ENCODE peak calls at places on chromosomes 16 and 17, in five cellular contexts. T is HL-60, M is lung, F is cardiac muscle cell, Q is omental fat pad. B is an unnamed sample.

GRCh38 chr17:61468263-61468907 is 16.2 kb downstream of the TBX4 start:
- DNase-seq in T (no peak), M (no peak), F (no peak), Q (no peak), B (no peak)

GRCh38 chr16:81127051-81127450 is 30.9 kb upstream of the GCSH start:
- DNase-seq in T (no peak), M (no peak), F (no peak), Q (no peak), B (no peak)

GRCh38 chr17:77869665-77870132 is 88.8 kb upstream of the TNRC6C start:
- DNase-seq in T (peak), M (peak), F (no peak), Q (no peak), B (peak)

GRCh38 chr17:67390646-67391480 is 13.8 kb downstream of the PITPNC1 start:
- DNase-seq in T (no peak), M (peak), F (no peak), Q (no peak), B (peak)

GRCh38 chr17:15456972-15457722 is 10.3 kb downstream of the CDRT4 start:
- DNase-seq in T (no peak), M (peak), F (no peak), Q (no peak), B (no peak)

GRCh38 chr17:59488805-59489204 is 76.6 kb upstream of the DHX40 start:
- DNase-seq in T (no peak), M (no peak), F (no peak), Q (no peak), B (no peak)

GRCh38 chr16:88700636-88701482 is 5.3 kb downstream of the RNF166 start:
- DNase-seq in T (peak), M (peak), F (no peak), Q (peak), B (peak)

GRCh38 chr17:77909816-77910215 is 48.7 kb upstream of the TNRC6C start:
- DNase-seq in T (no peak), M (no peak), F (no peak), Q (no peak), B (no peak)

GRCh38 chr16:85321856-85322271 is 209.6 kb upstream of the CIBAR2 start:
- DNase-seq in T (no peak), M (peak), F (no peak), Q (peak), B (no peak)

GRCh38 chr16:81645303-81645702 is 133.8 kb upstream of the PLCG2 start:
- DNase-seq in T (no peak), M (peak), F (peak), Q (no peak), B (no peak)

GRCh38 chr16:75653926-75654325 is 6.4 kb downstream of the TERF2IP start:
- DNase-seq in T (no peak), M (no peak), F (no peak), Q (no peak), B (no peak)

GRCh38 chr16:85641776-85642176 is 28.7 kb downstream of the GSE1 start:
- DNase-seq in T (no peak), M (no peak), F (no peak), Q (no peak), B (no peak)

GRCh38 chr17:9959377-9959981 is 54.4 kb upstream of the RCVRN start:
- DNase-seq in T (peak), M (no peak), F (peak), Q (no peak), B (peak)

GRCh38 chr17:74243013-74243755 is 29.8 kb downstream of the TTYH2 start:
- DNase-seq in T (no peak), M (no peak), F (no peak), Q (no peak), B (no peak)

GRCh38 chr17:20259668-20260067 is 207.7 kb downstream of the LGALS9B start:
- DNase-seq in T (no peak), M (no peak), F (no peak), Q (no peak), B (no peak)

GRCh38 chr17:42913981-42914617 is 13.5 kb downstream of the G6PC1 start:
- DNase-seq in T (no peak), M (no peak), F (no peak), Q (no peak), B (no peak)

GRCh38 chr16:56317998-56318912 is 107.1 kb downstream of the AMFR start:
- DNase-seq in T (peak), M (peak), F (peak), Q (peak), B (peak)

GRCh38 chr16:17467923-17468540 is 2.7 kb downstream of the XYLT1 start:
- DNase-seq in T (peak), M (no peak), F (peak), Q (no peak), B (peak)

GRCh38 chr16:57894390-57895080 is 76.4 kb downstream of the CNGB1 start:
- DNase-seq in T (no peak), M (no peak), F (no peak), Q (no peak), B (no peak)

GRCh38 chr17:18186271-18186982 is 2.8 kb downstream of the ALKBH5 start:
- DNase-seq in T (no peak), M (no peak), F (no peak), Q (no peak), B (no peak)

GRCh38 chr17:67025216-67025792 is 19.1 kb upstream of the CACNG1 start:
- DNase-seq in T (no peak), M (peak), F (no peak), Q (no peak), B (no peak)

GRCh38 chr17:67491009-67491677 is 114.1 kb downstream of the PITPNC1 start:
- DNase-seq in T (peak), M (peak), F (no peak), Q (peak), B (no peak)

GRCh38 chr17:35866356-35866950 is 2.2 kb downstream of the HEATR9 start:
- DNase-seq in T (peak), M (no peak), F (no peak), Q (no peak), B (no peak)

GRCh38 chr17:43366809-43367587 is 31.8 kb upstream of the ARL4D start:
- DNase-seq in T (no peak), M (no peak), F (no peak), Q (no peak), B (peak)

GRCh38 chr16:49276646-49277385 is 4.8 kb downstream of the CBLN1 start:
- DNase-seq in T (no peak), M (no peak), F (no peak), Q (no peak), B (no peak)

GRCh38 chr17:9036336-9036735 is 15.0 kb downstream of the NTN1 start:
- DNase-seq in T (no peak), M (no peak), F (no peak), Q (no peak), B (no peak)

GRCh38 chr17:57268176-57268575 is 11.9 kb downstream of the MSI2 start:
- DNase-seq in T (no peak), M (no peak), F (no peak), Q (no peak), B (no peak)

GRCh38 chr17:61442878-61443474 is 9.2 kb upstream of the TBX4 start:
- DNase-seq in T (no peak), M (no peak), F (no peak), Q (no peak), B (no peak)

GRCh38 chr17:58487589-58488427 is at the start of gene HSF5:
- DNase-seq in T (no peak), M (no peak), F (no peak), Q (no peak), B (peak)

GRCh38 chr17:17710728-17711541 is 29.7 kb downstream of the RAI1 start:
- DNase-seq in T (no peak), M (peak), F (no peak), Q (no peak), B (no peak)

GRCh38 chr17:34633351-34633750 is 54.0 kb downstream of the TMEM132E start:
- DNase-seq in T (no peak), M (no peak), F (no peak), Q (no peak), B (no peak)

GRCh38 chr17:43011728-43012472 is 5.3 kb downstream of the IFI35 start:
- DNase-seq in T (no peak), M (no peak), F (peak), Q (no peak), B (no peak)

GRCh38 chr16:3988824-3989223 is 108.3 kb upstream of the CREBBP start:
- DNase-seq in T (no peak), M (no peak), F (no peak), Q (no peak), B (no peak)

GRCh38 chr17:77212081-77212832 is 71.5 kb downstream of the SEC14L1 start:
- DNase-seq in T (no peak), M (no peak), F (no peak), Q (no peak), B (no peak)

GRCh38 chr17:34913001-34913400 is 48.3 kb downstream of the CCT6B start:
- DNase-seq in T (no peak), M (peak), F (no peak), Q (no peak), B (no peak)

GRCh38 chr16:55055262-55055661 is 124.6 kb downstream of the IRX5 start:
- DNase-seq in T (no peak), M (no peak), F (no peak), Q (no peak), B (no peak)

GRCh38 chr16:55058576-55058975 is 127.9 kb downstream of the IRX5 start:
- DNase-seq in T (no peak), M (no peak), F (no peak), Q (no peak), B (no peak)

GRCh38 chr16:55057866-55058265 is 127.2 kb downstream of the IRX5 start:
- DNase-seq in T (no peak), M (no peak), F (no peak), Q (no peak), B (no peak)

GRCh38 chr16:55059146-55059545 is 128.5 kb downstream of the IRX5 start:
- DNase-seq in T (no peak), M (no peak), F (no peak), Q (no peak), B (no peak)

GRCh38 chr16:55056585-55057520 is 126.2 kb downstream of the IRX5 start:
- DNase-seq in T (no peak), M (no peak), F (peak), Q (no peak), B (peak)
- TF ChIP-seq CTCF in T (no peak), M (no peak), F (peak), Q (no peak), B (no peak)

GRCh38 chr16:27518226-27518625 is 31.5 kb downstream of the GTF3C1 start:
- DNase-seq in T (no peak), M (no peak), F (no peak), Q (no peak), B (no peak)

GRCh38 chr16:27514806-27515205 is 34.9 kb downstream of the GTF3C1 start:
- DNase-seq in T (no peak), M (no peak), F (no peak), Q (no peak), B (no peak)

GRCh38 chr16:27516360-27516759 is 33.4 kb downstream of the GTF3C1 start:
- DNase-seq in T (no peak), M (no peak), F (no peak), Q (no peak), B (no peak)

GRCh38 chr16:27512061-27512460 is 37.7 kb downstream of the GTF3C1 start:
- DNase-seq in T (no peak), M (no peak), F (no peak), Q (no peak), B (no peak)

GRCh38 chr16:27515874-27516353 is 33.8 kb downstream of the GTF3C1 start:
- DNase-seq in T (peak), M (no peak), F (peak), Q (no peak), B (peak)
- TF ChIP-seq CTCF in T (peak), M (no peak), F (peak), Q (no peak), B (peak)

DNA sequence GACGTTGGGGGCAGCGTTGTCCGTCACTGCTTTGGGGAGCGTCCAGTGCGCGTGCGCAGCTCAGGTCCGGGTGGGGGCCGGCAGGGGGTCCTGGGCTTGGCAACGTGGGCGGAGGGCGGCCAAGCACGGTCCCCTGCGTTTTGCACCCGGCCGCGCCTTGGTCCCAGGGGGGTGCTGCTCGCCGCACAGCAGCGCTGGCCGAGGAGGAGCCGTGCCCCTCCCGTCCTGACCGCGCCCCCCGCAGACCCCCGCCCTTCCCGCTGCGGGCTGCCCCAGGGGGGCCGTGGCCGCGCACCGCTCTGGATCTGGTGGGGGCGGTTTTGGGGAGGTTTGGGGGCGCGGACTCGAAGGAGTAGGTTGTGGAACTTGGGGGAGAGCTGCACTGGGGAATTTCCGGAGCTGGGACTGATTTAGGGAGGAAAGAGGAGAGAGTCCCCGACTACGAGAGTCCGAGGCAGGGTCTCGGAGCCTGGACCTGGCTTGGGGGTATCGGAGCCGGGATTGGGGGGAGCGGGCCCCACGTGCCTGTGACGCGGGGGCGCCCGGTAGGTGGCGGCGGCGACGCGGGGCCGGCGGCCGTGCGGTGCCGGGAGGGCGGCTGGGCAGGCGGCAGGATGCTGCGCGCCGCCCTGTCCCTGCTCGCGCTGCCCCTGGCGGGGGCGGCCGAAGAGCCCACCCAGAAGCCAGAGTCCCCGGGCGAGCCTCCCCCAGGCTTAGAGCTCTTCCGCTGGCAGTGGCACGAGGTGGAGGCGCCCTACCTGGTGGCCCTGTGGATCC is at the start of gene SLC9A5:
- DNase-seq in T (no peak), M (no peak), F (peak), Q (no peak), B (peak)
- TF ChIP-seq CTCF in T (no peak), M (no peak), F (no peak), Q (no peak), B (peak)

GRCh38 chr17:37567137-37567927 is 41.9 kb downstream of the SYNRG start:
- DNase-seq in T (no peak), M (no peak), F (no peak), Q (no peak), B (no peak)

GRCh38 chr17:37568350-37569053 is 40.7 kb downstream of the SYNRG start:
- DNase-seq in T (no peak), M (no peak), F (no peak), Q (no peak), B (no peak)

GRCh38 chr17:37571674-37572073 is 37.5 kb downstream of the SYNRG start:
- DNase-seq in T (no peak), M (no peak), F (no peak), Q (no peak), B (no peak)

GRCh38 chr17:37574427-37574826 is 34.8 kb downstream of the SYNRG start:
- DNase-seq in T (no peak), M (no peak), F (no peak), Q (no peak), B (no peak)

DNA sequence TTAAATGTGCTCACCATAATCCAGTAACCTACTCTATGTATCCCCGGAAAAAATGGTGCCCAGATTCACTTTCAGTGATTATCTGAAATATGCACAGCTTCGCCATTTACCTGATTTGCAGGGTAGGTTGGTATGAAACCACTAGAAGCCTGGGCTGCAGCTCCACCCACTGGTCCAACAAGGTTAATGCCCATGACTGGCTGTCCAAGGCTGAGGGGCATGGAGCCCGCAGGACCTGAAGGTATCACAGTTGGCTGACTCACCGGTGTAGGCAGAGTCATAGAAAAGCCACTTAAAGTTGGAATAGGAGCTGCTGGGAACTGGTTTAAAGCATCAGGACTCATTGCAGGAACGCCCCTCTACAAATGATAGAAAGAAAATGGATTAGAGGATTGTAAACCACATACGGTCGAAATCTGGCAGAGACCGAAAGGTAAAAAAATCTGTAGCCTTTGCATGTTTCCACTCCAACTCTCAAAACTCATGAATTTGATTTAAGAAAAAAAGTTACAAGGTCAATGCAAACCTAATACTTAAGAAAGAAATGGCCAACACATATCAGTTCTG is 38.6 kb downstream of the SYNRG start:
- DNase-seq in T (peak), M (peak), F (peak), Q (no peak), B (peak)
- TF ChIP-seq CTCF in T (peak), M (no peak), F (peak), Q (no peak), B (peak)

GRCh38 chr16:46632778-46633733 is 11.9 kb upstream of the SHCBP1 start:
- DNase-seq in T (no peak), M (no peak), F (peak), Q (no peak), B (no peak)

GRCh38 chr16:46627746-46628145 is 6.6 kb upstream of the SHCBP1 start:
- DNase-seq in T (no peak), M (no peak), F (no peak), Q (no peak), B (no peak)

DNA sequence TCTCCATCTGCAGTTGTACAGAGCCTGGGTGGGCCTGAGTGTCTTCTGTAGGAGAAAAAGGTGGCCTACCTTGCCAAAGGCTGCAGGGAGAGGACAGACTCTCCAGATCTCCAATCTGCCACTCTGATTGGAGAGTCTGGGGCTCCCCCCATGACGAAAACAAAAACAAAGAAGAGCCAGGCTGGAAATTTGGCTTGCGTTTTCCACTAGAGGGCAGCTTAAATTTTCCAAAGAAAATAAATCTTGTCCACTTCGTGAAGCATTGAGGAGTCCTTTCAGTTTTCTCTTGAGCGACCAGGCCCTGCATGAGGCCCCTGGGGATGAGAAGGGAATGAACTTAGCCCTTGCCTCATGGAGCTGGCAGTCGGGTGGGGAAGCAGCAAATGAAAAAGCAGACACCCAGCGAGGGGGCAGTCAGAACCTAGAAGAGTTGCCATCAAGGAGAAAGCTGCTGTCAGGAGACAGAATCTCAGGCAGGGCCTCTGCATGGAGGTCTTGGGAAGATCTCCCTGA is 8.2 kb upstream of the SHCBP1 start:
- DNase-seq in T (peak), M (no peak), F (peak), Q (no peak), B (no peak)
- TF ChIP-seq CTCF in T (peak), M (no peak), F (peak), Q (no peak), B (no peak)

GRCh38 chr17:81040791-81041337 is 5.9 kb downstream of the BAIAP2 start:
- DNase-seq in T (no peak), M (no peak), F (no peak), Q (no peak), B (peak)
- TF ChIP-seq CTCF in T (peak), M (peak), F (peak), Q (no peak), B (peak)

GRCh38 chr16:5062790-5063765 is 2.7 kb downstream of the C16orf89 start:
- DNase-seq in T (no peak), M (no peak), F (no peak), Q (no peak), B (no peak)
- TF ChIP-seq CTCF in T (no peak), M (no peak), F (no peak), Q (no peak), B (no peak)

GRCh38 chr17:47323382-47324223 is at the start of gene EFCAB13:
- DNase-seq in T (peak), M (peak), F (peak), Q (peak), B (peak)
- TF ChIP-seq CTCF in T (no peak), M (no peak), F (peak), Q (no peak), B (no peak)

B was measured in activated CD8-positive, alpha-beta T cell treated with anti-CD3 and anti-CD28 coated beads for 36 hours.